ENCODE peak calls at places on chromosome X, in six cellular contexts. T, O, C, L, Z and E are unnamed samples.

GRCh38 chrX:51336584-51336983 is 4.0 kb downstream of the NUDT10 start:
- DNase-seq in T (no peak), Z (peak; percentile 61), O (no peak), L (peak; percentile 16), C (peak; percentile 25), E (peak; percentile 35)

GRCh38 chrX:13373027-13373806 is 53.4 kb upstream of the ATXN3L start:
- DNase-seq in L (no peak), T (no peak), Z (peak; percentile 17), C (peak; percentile 52), O (no peak), E (peak; percentile 57)

GRCh38 chrX:84219551-84219950 is 31.6 kb upstream of the RPS6KA6 start:
- DNase-seq in L (no peak), O (no peak), C (peak; percentile 60), T (no peak), Z (no peak), E (peak; percentile 55)

GRCh38 chrX:9885150-9885549 is 82.0 kb upstream of the CLDN34 start:
- DNase-seq in L (peak; percentile 65), T (peak; percentile 77), Z (peak; percentile 69), C (no peak), O (no peak), E (peak; percentile 48)

GRCh38 chrX:51899741-51900140 is 6.3 kb downstream of the MAGED1 start:
- DNase-seq in L (no peak), T (no peak), O (no peak), Z (peak; percentile 88), C (no peak), E (no peak)

GRCh38 chrX:149683966-149684730 is 27.7 kb upstream of the MAGEA11 start:
- DNase-seq in O (no peak), C (no peak), Z (peak; percentile 71), T (no peak), L (no peak), E (no peak)

GRCh38 chrX:150774798-150775568 is 81.8 kb downstream of the MTMR1 start:
- DNase-seq in O (no peak), L (no peak), Z (peak; percentile 25), C (no peak), T (no peak), E (no peak)

GRCh38 chrX:133953078-133953477 is 32.3 kb downstream of the GPC3 start:
- DNase-seq in L (no peak), O (no peak), C (no peak), T (no peak), Z (no peak), E (no peak)

GRCh38 chrX:133335027-133335426 is 80.3 kb downstream of the GPC4 start:
- DNase-seq in C (peak; percentile 11), Z (peak; percentile 58), O (no peak), L (no peak), T (no peak), E (peak; percentile 26)

GRCh38 chrX:13283512-13283911 is 36.3 kb downstream of the ATXN3L start:
- DNase-seq in T (no peak), O (no peak), L (no peak), Z (no peak), C (no peak), E (no peak)

GRCh38 chrX:150227873-150228272 is 135.2 kb upstream of the MAMLD1 start:
- DNase-seq in L (no peak), T (no peak), C (no peak), Z (no peak), O (no peak), E (no peak)

GRCh38 chrX:131861088-131861787 is 161.9 kb upstream of the STK26 start:
- DNase-seq in Z (peak; percentile 89), C (peak; percentile 33), L (no peak), O (no peak), T (no peak), E (peak; percentile 53)

GRCh38 chrX:23637187-23637586 is 30.1 kb upstream of the PRDX4 start:
- DNase-seq in C (no peak), Z (peak; percentile 9), L (no peak), O (no peak), T (no peak), E (no peak)

GRCh38 chrX:33210156-33210555 is 1.2 kb downstream of the DMD start:
- DNase-seq in Z (no peak), L (no peak), C (no peak), O (no peak), T (no peak), E (no peak)
- H3K4me3 ChIP-seq in Z (no peak overlapping the region), L (peak overlapping the region; percentile 34), C (peak overlapping the region; percentile 41), O (peak overlapping the region; percentile 33), T (peak overlapping the region; percentile 45), E (no peak overlapping the region)

DNA sequence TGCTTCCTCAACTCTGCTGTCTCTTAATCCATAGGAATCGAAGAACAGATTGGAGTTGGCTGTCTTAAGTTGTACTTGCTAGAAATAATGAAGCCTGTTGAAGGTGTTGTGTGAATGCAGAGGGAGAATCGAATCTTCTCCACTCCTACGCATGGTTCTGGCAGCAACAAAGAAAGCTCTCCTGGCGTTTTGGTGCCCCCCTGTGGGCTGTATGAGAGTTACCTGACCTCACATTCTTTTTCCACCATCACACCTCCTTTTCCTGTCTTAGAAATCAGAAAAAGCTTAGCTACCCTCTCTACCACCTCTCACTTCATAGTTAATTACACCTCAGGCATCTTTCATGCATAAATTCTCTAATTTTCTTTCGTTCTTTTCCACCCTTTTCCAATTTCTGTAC is 16.3 kb downstream of the KLF8 start:
- DNase-seq in L (peak; percentile 52), C (no peak), Z (peak; percentile 74), O (no peak), T (peak; percentile 47), E (peak; percentile 39)
- H3K36me3 ChIP-seq in L (no peaks in the 10 kb centered on the region), C (no peaks in the 10 kb centered on the region), Z (no peaks in the 10 kb centered on the region), O (no peaks in the 10 kb centered on the region), T (no peaks in the 10 kb centered on the region), E (no peaks in the 10 kb centered on the region)

GRCh38 chrX:3345281-3346081 is 971 bp downstream of the MXRA5 start:
- DNase-seq in C (peak; percentile 63), T (peak; percentile 43), Z (peak; percentile 50), O (peak; percentile 23), L (peak; percentile 23), E (peak; percentile 35)
- H3K27me3 ChIP-seq in C (no peaks in the 10 kb centered on the region), T (peaks cover 7% of the 10 kb centered on the region), Z (no peaks in the 10 kb centered on the region), O (peaks cover 5% of the 10 kb centered on the region), L (no peaks in the 10 kb centered on the region), E (no peaks in the 10 kb centered on the region)

DNA sequence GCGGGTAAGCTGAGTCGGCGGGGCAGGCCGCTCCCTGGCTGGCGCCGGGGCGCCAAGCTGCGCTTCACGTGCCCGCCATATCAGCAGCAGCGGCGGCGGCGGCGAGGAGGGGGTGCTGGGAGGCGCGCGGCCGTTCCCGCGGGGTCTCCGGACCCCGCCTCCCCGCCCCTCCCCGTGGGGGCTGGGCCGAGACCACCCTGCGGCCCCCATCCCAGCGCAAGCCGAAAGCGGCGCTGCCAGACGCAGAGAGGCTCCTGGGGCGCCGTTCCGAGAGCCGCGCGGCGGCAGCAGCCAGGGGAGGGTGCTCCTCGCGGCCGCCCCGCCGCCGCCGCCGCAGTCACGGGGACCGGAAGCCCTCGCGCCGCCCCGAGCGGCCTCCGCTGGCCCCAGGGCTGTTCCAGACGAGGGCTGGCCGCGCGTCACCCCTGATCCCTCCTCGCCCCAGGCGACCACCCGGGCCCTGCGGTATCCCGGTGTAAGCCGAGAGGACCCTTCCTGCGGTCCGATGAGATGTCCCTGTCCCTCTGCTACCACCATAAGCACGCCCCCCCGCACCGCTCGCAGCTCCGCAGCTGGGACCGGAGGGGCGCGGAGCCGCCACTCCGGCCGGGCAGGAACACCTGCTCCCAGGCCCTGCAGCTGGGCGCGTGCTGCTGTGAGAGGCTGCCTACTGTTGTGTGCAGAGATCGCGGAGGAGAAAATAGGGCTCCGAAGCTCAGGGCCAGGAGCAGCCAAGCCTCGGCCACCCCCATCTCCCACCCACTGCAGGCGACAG is 7.4 kb upstream of the BCOR start:
- DNase-seq in C (peak; percentile 36), Z (peak; percentile 31), O (no peak), T (peak; percentile 61), L (peak; percentile 52), E (no peak)
- H3K4me3 ChIP-seq in C (peak overlapping the region; percentile 48), Z (peak overlapping the region; percentile 36), O (peak overlapping the region; percentile 61), T (peak overlapping the region; percentile 61), L (peak overlapping the region; percentile 48), E (peak overlapping the region; percentile 42)